ENCODE peak calls at places on chromosomes 5 and 9, in nine cellular contexts. T is PC-3, P is RWPE1, J is glutamatergic neuron, B is heart right ventricle, R is mesothelial cell of epicardium, X is upper lobe of right lung, K is fibroblast of mammary gland, L is MCF 10A. U is an unnamed sample.

GRCh38 chr9:1979815-1980367 is 35.3 kb upstream of the SMARCA2 start:
- DNase-seq in R (no peak), J (no peak), T (no peak), L (peak; percentile 75), K (peak; percentile 84), X (no peak), P (no peak), B (no peak), U (no peak)

GRCh38 chr5:59164041-59164830 is 581.4 kb downstream of the RAB3C start:
- DNase-seq in R (no peak), B (no peak), K (peak; percentile 67), J (no peak), L (no peak), T (no peak), X (no peak), P (no peak), U (no peak)

GRCh38 chr5:169652057-169652456 is 15.0 kb downstream of the DOCK2 start:
- DNase-seq in B (peak; percentile 59), R (no peak), J (no peak), L (peak; percentile 84), X (no peak), K (no peak), P (no peak), T (no peak), U (no peak)

GRCh38 chr5:179125789-179126505 is 65.8 kb downstream of the ZNF354C start:
- DNase-seq in K (no peak), X (peak; percentile 50), B (no peak), P (no peak), R (peak; percentile 31), L (no peak), J (no peak), T (no peak), U (no peak)

GRCh38 chr9:100167176-100167575 is 68.1 kb downstream of the INVS start:
- DNase-seq in L (no peak), J (no peak), P (no peak), X (no peak), B (no peak), T (no peak), K (peak; percentile 30), R (no peak), U (no peak)

GRCh38 chr5:149730620-149731331 is 666 bp downstream of the PPARGC1B start:
- DNase-seq in R (peak; percentile 57), P (peak; percentile 65), J (peak; percentile 63), X (peak; percentile 84), B (peak; percentile 62), L (peak; percentile 59), K (peak; percentile 7), T (peak; percentile 47), U (peak; percentile 40)

GRCh38 chr9:7710686-7711085 is 88.9 kb downstream of the DMAC1 start:
- DNase-seq in R (no peak), K (no peak), B (no peak), X (no peak), T (no peak), P (no peak), L (no peak), J (no peak), U (no peak)

GRCh38 chr5:131109540-131110255 is 55.4 kb downstream of the HINT1 start:
- DNase-seq in K (peak; percentile 57), R (no peak), J (no peak), L (peak; percentile 74), B (peak; percentile 6), P (peak; percentile 67), X (no peak), T (peak; percentile 64), U (peak; percentile 16)

GRCh38 chr9:116156621-116157314 is 3.2 kb downstream of the PAPPA start:
- DNase-seq in J (peak; percentile 52), B (peak; percentile 79), L (peak; percentile 81), T (peak; percentile 71), X (peak; percentile 66), K (peak; percentile 93), R (peak; percentile 59), P (no peak), U (no peak)

GRCh38 chr5:152329896-152330295 is 75.2 kb downstream of the NMUR2 start:
- DNase-seq in X (no peak), T (no peak), J (no peak), R (no peak), K (no peak), B (no peak), P (no peak), L (no peak), U (no peak)

GRCh38 chr5:152331006-152331405 is 74.1 kb downstream of the NMUR2 start:
- DNase-seq in R (no peak), T (peak; percentile 11), X (no peak), P (no peak), B (no peak), L (peak; percentile 6), J (no peak), K (no peak), U (no peak)

GRCh38 chr5:152335461-152335860 is 69.6 kb downstream of the NMUR2 start:
- DNase-seq in L (no peak), X (no peak), P (no peak), B (no peak), K (no peak), R (no peak), J (no peak), T (no peak), U (no peak)

GRCh38 chr5:152331718-152332117 is 73.4 kb downstream of the NMUR2 start:
- DNase-seq in K (no peak), P (no peak), B (no peak), R (no peak), T (no peak), J (no peak), L (peak; percentile 8), X (no peak), U (no peak)

DNA sequence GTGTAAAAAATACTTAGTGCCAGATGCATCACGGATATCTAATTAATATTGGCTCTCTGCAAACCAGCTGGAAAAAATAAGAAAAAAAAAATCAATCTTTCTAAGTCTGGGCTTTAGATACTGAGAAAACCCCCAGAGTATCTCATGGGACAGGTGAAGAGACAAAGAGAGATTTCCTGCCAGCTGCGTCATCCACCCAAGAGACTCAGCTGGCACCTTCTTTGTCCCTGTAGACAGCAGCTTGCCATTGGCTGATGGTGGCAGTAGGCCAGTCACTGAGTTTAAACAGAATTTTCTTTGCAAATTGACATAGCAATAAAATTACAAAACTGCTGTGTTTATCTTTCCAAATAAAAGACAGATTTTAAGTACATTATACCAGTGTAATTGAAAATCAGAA is 72.4 kb downstream of the NMUR2 start:
- DNase-seq in L (no peak), T (no peak), B (no peak), P (no peak), J (no peak), K (no peak), R (no peak), X (no peak), U (no peak)
- TF ChIP-seq CTCF in L (no peak), T (no peak), B (no peak), P (no peak), J (no peak), K (no peak), R (no peak), X (no peak), U (no peak)

GRCh38 chr5:10424124-10424731 is 17.5 kb upstream of the ROPN1L start:
- DNase-seq in B (no peak), T (peak; percentile 65), K (peak; percentile 60), P (peak; percentile 31), R (no peak), L (peak; percentile 40), X (no peak), J (peak; percentile 37), U (no peak)
- TF ChIP-seq CTCF in B (peak; percentile 13), T (peak; percentile 87), K (peak; percentile 66), P (peak; percentile 75), R (no peak), L (peak; percentile 42), X (peak; percentile 49), J (no peak), U (peak; percentile 60)

GRCh38 chr5:103031607-103032006 is 88.3 kb downstream of the GIN1 start:
- DNase-seq in J (no peak), K (no peak), R (no peak), X (no peak), T (peak; percentile 51), L (no peak), B (no peak), P (peak; percentile 20), U (no peak)
- TF ChIP-seq CTCF in J (no peak), K (peak; percentile 32), R (no peak), X (peak; percentile 18), T (peak; percentile 81), L (no peak), B (no peak), P (peak; percentile 51), U (peak; percentile 51)

DNA sequence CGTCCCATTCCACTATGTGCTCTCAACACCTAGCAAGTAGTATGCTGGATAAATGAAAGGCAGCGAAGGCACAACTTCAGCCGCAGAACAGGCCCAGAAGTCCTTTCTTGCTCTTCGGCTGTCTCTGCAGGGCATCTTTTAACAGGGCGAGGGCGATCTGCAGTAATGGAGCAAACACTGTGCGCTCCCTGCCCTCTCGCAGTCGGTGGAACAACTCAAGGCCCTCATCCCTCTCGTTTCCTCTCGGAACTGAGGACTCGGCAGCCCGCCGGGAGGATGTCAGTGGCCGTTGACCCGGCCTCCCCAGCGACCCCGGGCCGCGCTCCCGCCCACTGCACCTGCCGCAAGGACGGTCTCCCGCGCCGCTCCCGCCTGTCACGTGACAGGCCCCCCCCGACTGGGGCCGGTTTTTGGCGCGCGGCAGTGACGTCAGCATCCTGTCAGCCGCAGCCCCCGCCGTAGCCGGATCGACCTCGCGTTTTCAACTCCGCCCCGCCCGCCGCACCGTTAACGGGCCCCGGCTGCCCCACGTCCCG is 1.1 kb downstream of the ZNF367 start:
- DNase-seq in R (peak; percentile 88), B (peak; percentile 90), P (peak; percentile 99), T (peak; percentile 74), J (peak; percentile 90), X (peak; percentile 94), K (peak; percentile 73), L (peak; percentile 75), U (peak; percentile 77)
- TF ChIP-seq CTCF in R (no peak), B (no peak), P (no peak), T (no peak), J (no peak), X (peak; percentile 8), K (no peak), L (no peak), U (no peak)

GRCh38 chr5:171226096-171226495 is 83.0 kb upstream of the TLX3 start:
- DNase-seq in L (no peak), X (no peak), J (no peak), P (no peak), R (no peak), K (peak; percentile 1), T (peak; percentile 28), B (no peak), U (no peak)
- TF ChIP-seq CTCF in L (peak; percentile 15), X (peak; percentile 18), J (no peak), P (peak; percentile 39), R (no peak), K (peak; percentile 34), T (peak; percentile 64), B (no peak), U (peak; percentile 44)